ENCODE peak calls at places on chromosome 6, in four cellular contexts. L is A549, U is HepG2, C is K562. V is an unnamed sample.

GRCh38 chr6:138972226-138972665 is 15.8 kb downstream of the REPS1 start:
- DNase-seq in L (no peak), C (no peak), U (no peak), V (no peak)

GRCh38 chr6:90790696-90791095 is 203.8 kb upstream of the MAP3K7 start:
- DNase-seq in U (no peak), L (no peak), C (no peak), V (no peak)

GRCh38 chr6:38346291-38347079 is 293.2 kb downstream of the BTBD9 start:
- DNase-seq in L (no peak), U (no peak), C (no peak), V (no peak)

GRCh38 chr6:122081921-122082320 is 317.5 kb upstream of the HSF2 start:
- DNase-seq in L (no peak), U (no peak), C (no peak), V (peak)

GRCh38 chr6:160041608-160042007 is 72.7 kb downstream of the IGF2R start:
- DNase-seq in U (peak), L (no peak), C (no peak), V (no peak)

GRCh38 chr6:19301980-19302379 is 535.2 kb upstream of the ID4 start:
- DNase-seq in L (no peak), U (no peak), C (no peak), V (no peak)

GRCh38 chr6:91358986-91359385 is 772.1 kb upstream of the MAP3K7 start:
- DNase-seq in C (no peak), U (no peak), L (no peak), V (no peak)

GRCh38 chr6:166032366-166033171 is 135.1 kb downstream of the TBXT start:
- DNase-seq in C (no peak), U (no peak), L (peak), V (peak)

GRCh38 chr6:3306848-3307247 is 48.1 kb downstream of the PSMG4 start:
- DNase-seq in L (no peak), C (no peak), U (no peak), V (peak)

GRCh38 chr6:22848121-22848520 is 278.8 kb downstream of the HDGFL1 start:
- DNase-seq in C (no peak), U (no peak), L (no peak), V (no peak)

GRCh38 chr6:123062645-123063044 is 66.6 kb downstream of the CLVS2 start:
- DNase-seq in U (no peak), C (no peak), L (no peak), V (no peak)

GRCh38 chr6:90494067-90494773 is 92.7 kb downstream of the MAP3K7 start:
- DNase-seq in C (no peak), U (no peak), L (no peak), V (peak)

GRCh38 chr6:11802886-11803595 is 24.4 kb upstream of the ADTRP start:
- DNase-seq in C (no peak), L (no peak), U (no peak), V (no peak)

GRCh38 chr6:21931641-21932335 is 338.2 kb downstream of the SOX4 start:
- DNase-seq in C (no peak), L (no peak), U (no peak), V (no peak)

GRCh38 chr6:67679566-67680296 is 955.4 kb upstream of the ADGRB3 start:
- DNase-seq in C (no peak), U (no peak), L (no peak), V (no peak)

GRCh38 chr6:36826520-36827227 is 12.6 kb downstream of the CPNE5 start:
- DNase-seq in L (no peak), U (no peak), C (no peak), V (no peak)

GRCh38 chr6:88910922-88911778 is 52.3 kb downstream of the RNGTT start:
- DNase-seq in L (no peak), C (no peak), U (no peak), V (no peak)

GRCh38 chr6:4774715-4775590 is 1.3 kb upstream of the CDYL start:
- DNase-seq in C (no peak), L (no peak), U (no peak), V (peak)

GRCh38 chr6:34799547-34799946 is 7.7 kb downstream of the BLTP3A start:
- DNase-seq in U (no peak), L (no peak), C (no peak), V (no peak)

GRCh38 chr6:14799928-14800327 is 445.9 kb upstream of the JARID2 start:
- DNase-seq in C (peak), L (peak), U (peak), V (peak)
- TF ChIP-seq HMGXB4 in C (no peak), L (no peak), U (no peak), V (no peak)

DNA sequence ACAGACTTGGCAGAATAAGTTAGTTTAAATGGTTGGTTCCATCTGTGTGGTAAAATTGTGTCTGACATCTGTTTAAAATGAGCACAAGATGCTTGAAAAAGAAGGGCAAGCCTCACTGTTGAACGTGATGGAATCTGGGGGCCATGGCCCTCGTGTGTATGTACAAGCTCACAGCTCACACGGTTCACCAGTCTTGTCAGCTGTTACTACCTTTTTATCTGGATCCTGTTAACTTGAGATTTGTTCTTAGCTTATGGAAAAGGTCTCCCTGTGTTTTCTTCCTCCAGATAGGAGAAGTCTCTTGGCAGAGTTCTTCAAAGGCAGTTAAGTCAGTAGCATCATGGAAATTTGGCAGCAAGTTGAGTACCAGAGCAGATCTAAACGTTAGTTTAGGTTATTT is 270.6 kb downstream of the KHDC1L start:
- DNase-seq in L (no peak), C (no peak), U (no peak), V (no peak)
- TF ChIP-seq HMGXB4 in L (no peak), C (no peak), U (no peak), V (no peak)

GRCh38 chr6:41374618-41375590 is 39.5 kb downstream of the NCR2 start:
- DNase-seq in U (no peak), L (no peak), C (no peak), V (peak)

GRCh38 chr6:41376176-41376575 is 40.8 kb downstream of the NCR2 start:
- DNase-seq in L (no peak), U (no peak), C (no peak), V (no peak)

GRCh38 chr6:41377071-41377470 is 41.7 kb downstream of the NCR2 start:
- DNase-seq in L (no peak), C (no peak), U (no peak), V (no peak)

GRCh38 chr6:41373919-41374617 is 38.7 kb downstream of the NCR2 start:
- DNase-seq in U (no peak), L (no peak), C (no peak), V (peak)

DNA sequence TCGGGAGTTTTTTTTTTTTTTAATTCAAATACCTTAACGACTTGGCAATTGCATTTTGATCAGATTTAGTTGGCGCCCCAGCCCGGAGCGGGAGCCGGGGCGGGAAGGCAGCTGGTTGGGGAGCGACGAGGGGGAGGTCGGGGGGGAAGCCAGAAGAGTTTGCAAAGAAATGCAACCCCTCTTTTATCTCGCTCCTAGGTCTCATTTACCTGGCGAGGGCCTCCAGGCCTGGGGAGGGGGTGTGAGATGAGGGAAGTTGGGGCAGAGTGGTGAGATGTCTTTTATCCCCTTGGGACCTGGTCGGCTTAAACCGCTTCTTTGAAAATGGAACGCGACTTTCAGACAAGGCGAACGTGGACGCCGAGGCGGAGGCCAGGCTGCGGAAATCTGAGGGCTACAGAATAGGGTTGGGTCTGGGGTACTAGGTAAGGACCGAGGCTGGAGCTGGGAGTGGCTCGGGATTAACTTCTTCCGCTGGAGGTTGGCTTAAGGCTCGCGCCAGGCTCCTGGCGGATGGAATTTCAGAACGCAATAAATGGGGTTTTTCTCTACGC is 40.3 kb downstream of the NCR2 start:
- DNase-seq in C (no peak), L (no peak), U (no peak), V (peak)
- TF ChIP-seq HMGXB4 in C (no peak), L (no peak), U (no peak), V (no peak)

GRCh38 chr6:10314163-10314955 is 100.5 kb downstream of the TFAP2A start:
- DNase-seq in U (no peak), L (no peak), C (peak), V (no peak)

GRCh38 chr6:10313799-10314162 is 101.1 kb downstream of the TFAP2A start:
- DNase-seq in C (no peak), U (no peak), L (no peak), V (no peak)

GRCh38 chr6:10315631-10316145 is 99.2 kb downstream of the TFAP2A start:
- DNase-seq in C (no peak), U (no peak), L (no peak), V (no peak)

GRCh38 chr6:10315034-10315433 is 99.8 kb downstream of the TFAP2A start:
- DNase-seq in U (no peak), L (no peak), C (no peak), V (peak)

GRCh38 chr6:10316327-10316726 is 98.5 kb downstream of the TFAP2A start:
- DNase-seq in L (no peak), C (no peak), U (no peak), V (no peak)
- TF ChIP-seq HMGXB4 in L (no peak), C (no peak), U (no peak), V (no peak)

GRCh38 chr6:144104898-144105487 is 9.6 kb upstream of the SF3B5 start:
- DNase-seq in L (peak), U (peak), C (peak), V (no peak)
- TF ChIP-seq HMGXB4 in L (no peak), U (no peak), C (no peak), V (no peak)

DNA sequence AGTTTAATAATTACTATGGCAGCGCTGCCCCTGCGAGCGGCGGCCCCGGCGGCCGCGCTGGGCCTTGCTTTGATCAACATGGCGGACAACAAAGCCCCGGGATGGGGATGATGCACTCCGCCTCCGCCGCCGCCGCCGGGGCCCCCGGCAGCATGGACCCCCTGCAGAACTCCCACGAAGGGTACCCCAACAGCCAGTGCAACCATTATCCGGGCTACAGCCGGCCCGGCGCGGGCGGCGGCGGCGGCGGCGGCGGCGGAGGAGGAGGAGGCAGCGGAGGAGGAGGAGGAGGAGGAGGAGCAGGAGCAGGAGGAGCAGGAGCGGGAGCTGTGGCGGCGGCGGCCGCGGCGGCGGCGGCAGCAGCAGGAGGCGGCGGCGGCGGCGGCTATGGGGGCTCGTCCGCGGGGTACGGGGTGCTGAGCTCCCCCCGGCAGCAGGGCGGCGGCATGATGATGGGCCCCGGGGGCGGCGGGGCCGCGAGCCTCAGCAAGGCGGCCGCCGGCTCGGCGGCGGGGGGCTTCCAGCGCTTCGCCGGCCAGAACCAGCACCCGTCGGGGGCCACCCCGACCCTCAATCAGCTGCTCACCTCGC is 1.5 kb downstream of the ARID1B start:
- DNase-seq in C (no peak), L (peak), U (peak), V (no peak)
- TF ChIP-seq HMGXB4 in C (no peak), L (no peak), U (no peak), V (no peak)

DNA sequence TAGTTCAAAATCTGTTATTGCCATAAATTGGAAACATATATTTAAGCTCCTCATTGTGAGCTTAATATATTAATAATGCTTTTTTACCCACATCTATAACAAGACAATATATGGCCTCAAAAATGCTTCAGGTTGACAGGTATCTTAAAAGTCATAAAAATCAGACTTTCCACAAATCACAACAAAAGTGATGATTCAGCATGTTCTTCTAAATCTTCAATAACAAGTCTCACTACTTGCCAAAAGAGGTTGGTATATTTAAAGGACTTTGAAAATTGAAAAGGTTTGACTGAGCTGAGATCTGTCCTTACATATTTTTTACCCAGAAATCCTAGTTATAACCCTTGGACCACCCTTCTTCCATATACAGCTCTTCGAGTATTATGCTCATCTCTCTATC is 41.7 kb downstream of the ASCC3 start:
- DNase-seq in L (no peak), U (no peak), C (no peak), V (no peak)
- TF ChIP-seq HMGXB4 in L (no peak), U (no peak), C (no peak), V (no peak)

GRCh38 chr6:105760746-105761145 is 325.4 kb upstream of the PRDM1 start:
- DNase-seq in L (no peak), C (no peak), U (no peak), V (no peak)

GRCh38 chr6:105759946-105760345 is 326.2 kb upstream of the PRDM1 start:
- DNase-seq in U (no peak), L (peak), C (no peak), V (no peak)

GRCh38 chr6:105759015-105759414 is 327.1 kb upstream of the PRDM1 start:
- DNase-seq in L (no peak), C (no peak), U (no peak), V (no peak)

GRCh38 chr6:105755885-105756284 is 330.3 kb upstream of the PRDM1 start:
- DNase-seq in C (no peak), L (no peak), U (no peak), V (no peak)

DNA sequence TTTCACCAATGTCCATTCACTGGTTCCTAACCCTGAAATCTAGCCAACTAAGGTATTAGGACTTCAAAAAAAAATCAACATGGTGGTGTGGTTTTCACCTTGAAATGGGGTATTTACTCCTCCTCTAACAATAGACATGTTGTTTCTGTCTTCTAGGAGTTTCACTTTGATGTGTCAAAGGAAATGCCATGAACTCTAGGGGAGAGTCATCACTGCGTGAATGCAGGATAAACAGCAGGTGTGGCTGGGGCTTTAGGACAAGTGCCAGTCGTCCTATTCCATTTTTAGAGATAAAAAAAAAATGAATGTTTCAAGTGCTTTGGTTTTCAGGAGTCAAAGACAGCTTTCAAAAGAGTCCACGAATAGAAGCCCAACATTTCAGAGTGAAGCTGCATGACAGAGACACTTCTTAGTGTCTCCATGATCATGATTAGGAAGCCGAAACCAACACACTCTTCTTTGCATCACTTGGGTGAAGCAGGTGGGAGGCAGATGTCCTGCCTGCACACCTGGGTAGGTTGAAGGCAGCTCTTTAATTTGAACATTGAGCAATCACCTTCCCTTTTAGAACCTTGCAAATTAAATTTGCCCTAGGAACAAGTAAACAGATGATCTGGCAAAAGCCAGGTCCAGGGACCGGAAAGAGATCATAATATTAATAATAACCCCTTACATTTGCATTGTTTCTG is 328.5 kb upstream of the PRDM1 start:
- DNase-seq in U (peak), C (no peak), L (no peak), V (no peak)
- TF ChIP-seq HMGXB4 in U (no peak), C (no peak), L (no peak), V (no peak)

DNA sequence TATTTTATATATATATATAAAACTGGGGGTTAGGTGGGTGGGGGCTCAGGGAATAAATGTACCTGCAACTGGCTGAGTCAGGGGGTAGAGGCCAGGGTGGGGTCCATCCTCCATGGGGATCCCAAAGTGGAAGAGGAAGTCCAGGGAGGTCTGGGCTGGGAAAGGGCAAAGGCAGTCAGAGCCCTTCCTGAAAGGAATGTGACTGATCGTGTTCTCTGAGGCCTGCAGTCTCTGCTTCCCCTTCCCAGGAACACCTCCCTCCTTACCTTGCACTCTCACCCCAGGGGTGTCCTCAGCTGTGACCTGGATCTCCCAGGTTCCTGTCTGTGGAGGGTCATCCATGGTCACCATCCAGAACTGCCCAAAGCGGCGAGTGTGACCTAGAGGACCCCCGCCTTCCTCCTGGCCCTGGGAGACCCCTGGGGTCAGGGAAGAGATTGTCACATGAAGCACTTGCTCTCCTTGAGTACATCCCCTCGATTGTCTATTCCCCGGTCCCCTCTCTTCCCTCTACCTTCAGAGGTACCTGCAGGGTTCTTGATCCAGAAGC is 4.7 kb downstream of the SAPCD1 start:
- DNase-seq in L (no peak), U (no peak), C (no peak), V (no peak)
- TF ChIP-seq HMGXB4 in L (no peak), U (no peak), C (no peak), V (no peak)

V was measured in WTC11.